ENCODE peak calls at places on chromosome 11, in five cellular contexts. P is spleen, D is NB4, Z is ovary, Q is HCT116. M is an unnamed sample.

GRCh38 chr11:108654994-108655631 is 9.8 kb upstream of the DDX10 start:
- DNase-seq in P (no peak), Z (peak; percentile 40), D (peak; percentile 69), Q (peak; percentile 54), M (peak; percentile 61)

GRCh38 chr11:62865641-62866040 is 15.1 kb upstream of the SLC3A2 start:
- DNase-seq in Z (no peak), D (no peak), Q (no peak), P (no peak), M (no peak)

GRCh38 chr11:130646881-130647280 is 198.4 kb downstream of the ADAMTS15 start:
- DNase-seq in Q (no peak), D (no peak), P (no peak), Z (no peak), M (no peak)

GRCh38 chr11:124762077-124762623 is at the start of gene ESAM:
- DNase-seq in P (peak; percentile 92), Q (no peak), Z (no peak), D (no peak), M (peak; percentile 72)

GRCh38 chr11:66851698-66852465 is 5.0 kb upstream of the LRFN4 start:
- DNase-seq in D (no peak), Z (no peak), P (peak; percentile 64), Q (no peak), M (peak; percentile 24)

GRCh38 chr11:86587559-86588193 is 84.7 kb downstream of the ME3 start:
- DNase-seq in P (no peak), Z (no peak), D (no peak), Q (no peak), M (no peak)

GRCh38 chr11:28794405-28794804 is 686.2 kb downstream of the METTL15 start:
- DNase-seq in Z (no peak), D (no peak), Q (no peak), P (no peak), M (no peak)

GRCh38 chr11:67442504-67443398 is 525 bp downstream of the CORO1B start:
- DNase-seq in Z (no peak), Q (no peak), P (peak; percentile 87), D (peak; percentile 38), M (no peak)

GRCh38 chr11:131675489-131675888 is 305.1 kb downstream of the NTM start:
- DNase-seq in Z (no peak), D (no peak), P (no peak), Q (no peak), M (no peak)

GRCh38 chr11:124233376-124233775 is 7.5 kb upstream of the OR8G1 start:
- DNase-seq in P (no peak), D (no peak), Z (no peak), Q (no peak), M (no peak)

GRCh38 chr11:85752890-85753581 is 57.9 kb downstream of the SYTL2 start:
- DNase-seq in Q (no peak), D (peak; percentile 59), P (peak; percentile 80), Z (no peak), M (peak; percentile 49)

GRCh38 chr11:20731676-20732075 is 62.3 kb downstream of the NELL1 start:
- DNase-seq in P (no peak), Z (no peak), Q (no peak), D (no peak), M (no peak)

GRCh38 chr11:67332081-67332691 is 21.2 kb downstream of the POLD4 start:
- DNase-seq in Q (no peak), Z (no peak), D (no peak), P (no peak), M (no peak)

GRCh38 chr11:83816572-83817187 is 530.5 kb upstream of the CCDC90B start:
- DNase-seq in D (peak; percentile 39), P (no peak), Q (no peak), Z (no peak), M (peak; percentile 20)

DNA sequence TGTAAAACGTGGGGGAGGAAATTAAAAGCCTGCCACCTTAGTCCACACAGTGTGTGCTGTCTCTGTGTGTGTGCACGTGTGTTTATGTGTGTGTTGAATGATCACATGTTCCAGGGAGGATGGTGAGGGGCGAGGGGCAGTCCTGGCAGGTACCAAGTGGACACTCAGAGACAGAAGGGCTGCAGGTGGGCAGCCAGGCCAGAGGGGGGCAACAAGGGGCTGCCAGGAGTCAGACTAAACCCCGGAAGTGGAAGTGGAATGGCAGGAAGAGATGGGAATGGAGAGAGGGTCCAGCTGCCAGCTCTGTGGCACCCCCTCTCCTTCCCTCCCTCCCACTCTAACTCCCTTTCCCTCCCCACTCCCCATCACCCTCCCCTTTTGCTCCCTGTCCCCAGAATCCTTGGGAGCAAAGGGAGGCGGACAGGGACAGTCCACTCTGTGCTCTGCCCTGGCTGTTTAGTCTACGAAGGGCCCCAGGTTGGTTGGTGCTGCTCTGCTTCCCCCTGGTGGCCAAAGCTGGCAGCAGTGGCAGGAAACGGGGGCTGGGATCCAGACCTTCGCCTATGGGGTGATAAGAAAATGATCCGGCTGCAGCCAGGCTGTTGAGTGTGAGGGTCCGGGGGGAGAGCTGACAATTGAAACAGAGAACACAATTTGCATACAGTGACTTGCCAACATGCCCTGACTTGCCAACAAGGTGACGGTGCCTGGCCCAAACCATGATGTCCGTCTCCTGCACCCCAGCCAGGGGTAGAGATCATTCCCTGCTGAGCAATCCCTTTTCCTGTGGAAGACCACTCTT is 24.4 kb downstream of the P2RY2 start:
- DNase-seq in Z (peak; percentile 74), P (peak; percentile 94), D (peak; percentile 72), Q (peak; percentile 65), M (peak; percentile 83)
- TF ChIP-seq POLR2A in Z (no peak), P (no peak), D (no peak), Q (no peak), M (no peak)

GRCh38 chr11:94128171-94128745 is 383 bp upstream of the PANX1 start:
- DNase-seq in Q (no peak), Z (peak; percentile 49), P (peak; percentile 84), D (no peak), M (peak; percentile 57)

GRCh38 chr11:94129505-94130335 is 1.1 kb downstream of the PANX1 start:
- DNase-seq in Q (peak; percentile 56), D (no peak), P (no peak), Z (no peak), M (peak; percentile 66)

GRCh38 chr11:94130589-94131362 is 2.1 kb downstream of the PANX1 start:
- DNase-seq in Z (peak; percentile 67), Q (no peak), P (no peak), D (peak; percentile 47), M (no peak)

GRCh38 chr11:94127632-94128031 is 1.0 kb upstream of the PANX1 start:
- DNase-seq in P (no peak), Q (no peak), D (peak; percentile 25), Z (no peak), M (peak; percentile 5)

DNA sequence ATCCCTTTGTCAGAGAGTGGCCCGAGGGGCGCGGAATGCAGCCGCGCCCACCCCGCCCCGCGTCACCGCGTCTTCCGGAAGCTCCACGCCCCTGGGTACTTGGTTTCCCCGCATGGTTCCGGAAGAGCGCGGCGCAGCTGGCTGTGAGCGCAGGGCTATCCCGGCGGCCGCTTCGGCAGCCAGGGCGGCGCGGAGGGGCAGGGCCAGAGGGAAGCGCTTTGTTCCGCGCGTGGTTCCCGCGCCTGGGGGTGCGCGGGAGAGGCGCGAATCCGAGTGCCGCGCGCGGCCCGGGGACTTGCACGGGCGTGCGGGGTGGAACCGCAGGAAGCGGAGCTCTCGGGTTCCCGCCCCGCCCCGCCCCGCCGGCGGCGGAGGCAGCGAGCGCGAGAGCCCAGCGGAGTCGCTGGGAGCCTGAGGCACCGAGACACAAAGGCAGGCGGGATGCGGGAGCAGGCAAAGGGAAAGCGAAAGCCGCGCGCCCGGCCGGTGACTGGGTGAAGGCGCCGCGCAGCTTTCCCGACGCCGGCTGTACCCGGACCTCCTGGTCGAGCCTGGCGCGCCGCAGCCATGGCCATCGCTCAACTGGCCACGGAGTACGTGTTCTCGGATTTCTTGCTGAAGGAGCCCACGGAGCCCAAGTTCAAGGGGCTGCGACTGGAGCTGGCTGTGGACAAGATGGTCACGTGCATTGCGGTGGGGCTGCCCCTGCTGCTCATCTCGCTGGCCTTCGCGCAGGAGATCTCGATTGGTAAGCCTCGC is at the start of gene PANX1:
- DNase-seq in Z (peak; percentile 81), Q (peak; percentile 54), D (peak; percentile 88), P (peak; percentile 92), M (peak; percentile 86)
- TF ChIP-seq POLR2A in Z (peak; percentile 18), Q (peak; percentile 39), D (peak; percentile 68), P (peak; percentile 10), M (peak; percentile 56)

GRCh38 chr11:47765086-47765485 is 2.1 kb downstream of the FNBP4 start:
- DNase-seq in Q (no peak), D (no peak), Z (no peak), P (no peak), M (peak; percentile 24)
- TF ChIP-seq POLR2A in Q (no peak), D (no peak), Z (no peak), P (no peak), M (no peak)

DNA sequence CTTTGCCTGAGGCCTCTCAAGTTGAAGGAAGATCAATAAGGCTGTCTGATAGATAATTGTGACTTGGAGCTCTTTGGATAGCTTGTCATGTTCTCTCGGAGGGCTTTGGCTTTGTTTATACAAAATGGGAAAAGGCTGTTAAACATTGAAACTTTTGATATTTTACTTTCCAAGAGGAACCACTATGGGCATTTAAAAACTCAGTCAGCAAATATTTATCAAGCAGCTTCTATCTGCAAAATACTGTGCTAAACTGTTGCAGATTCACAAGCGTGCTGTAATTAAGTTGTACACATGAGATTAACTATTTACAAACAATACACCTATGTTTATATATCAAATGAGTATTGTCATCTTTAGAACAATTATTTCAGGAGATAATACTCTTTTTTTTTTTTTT is 34.5 kb upstream of the SORL1 start:
- DNase-seq in P (no peak), D (no peak), Q (no peak), Z (no peak), M (no peak)
- TF ChIP-seq POLR2A in P (no peak), D (no peak), Q (no peak), Z (no peak), M (no peak)

GRCh38 chr11:1015064-1015463 is 21.5 kb downstream of the MUC6 start:
- DNase-seq in P (no peak), Z (no peak), Q (no peak), D (no peak), M (no peak)
- TF ChIP-seq POLR2A in P (no peak), Z (no peak), Q (no peak), D (no peak), M (no peak)

DNA sequence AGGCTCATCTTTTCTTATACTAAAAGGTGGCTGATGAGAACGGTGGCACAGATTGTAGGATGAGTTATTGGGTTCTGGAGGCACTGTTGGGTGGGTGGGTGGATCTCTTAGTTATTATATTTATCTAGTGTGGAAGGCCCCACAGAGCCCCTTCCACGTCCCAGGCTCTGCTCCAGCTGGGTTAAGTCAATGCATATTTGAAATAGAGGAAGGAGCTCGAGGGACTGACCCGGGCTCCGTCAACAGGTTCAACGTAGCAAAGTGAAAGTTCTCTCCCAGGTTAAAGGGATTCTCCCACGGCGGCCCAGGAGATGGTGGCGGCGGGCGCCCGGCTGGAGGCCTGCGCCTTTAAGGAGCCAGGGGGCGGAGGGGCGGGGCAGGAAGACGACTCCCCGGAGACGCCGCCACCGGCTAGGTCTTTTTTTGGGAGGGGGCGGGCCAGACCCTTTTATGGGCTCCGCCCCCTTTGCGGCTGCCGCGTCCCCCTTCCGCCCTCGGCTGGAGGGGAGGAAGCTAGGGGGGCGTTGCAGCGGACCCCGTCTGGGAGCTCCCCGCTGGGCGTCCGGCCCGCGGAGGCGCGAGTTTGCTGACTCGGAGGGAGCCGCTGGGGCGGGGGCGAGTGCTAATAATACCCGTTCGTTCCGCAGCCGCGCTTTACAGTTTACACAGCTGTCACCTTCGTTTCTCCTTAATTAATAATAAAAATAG is 1.5 kb upstream of the INPPL1 start:
- DNase-seq in Z (peak; percentile 94), P (peak; percentile 98), D (peak; percentile 99), Q (peak; percentile 76), M (peak; percentile 94)
- TF ChIP-seq POLR2A in Z (peak; percentile 41), P (no peak), D (peak; percentile 31), Q (no peak), M (peak; percentile 35)

M was measured in erythroblast.